ENCODE peak calls at places on chromosomes 6 and 20, in four cellular contexts. One of them, this sample, is unnamed.

GRCh38 chr6:41453232-41453631 is 92.9 kb upstream of the FOXP4 start:
- DNase-seq in A549: no peak
- DNase-seq in fibroblast of lung: no peak
- DNase-seq in GM12865: no peak
- DNase-seq in this sample: no peak

GRCh38 chr6:43744931-43745727 is 24.9 kb upstream of the VEGFA start:
- DNase-seq in A549: no peak
- DNase-seq in fibroblast of lung: no peak
- DNase-seq in GM12865: no peak
- DNase-seq in this sample: no peak

GRCh38 chr6:114344216-114344970 is 1.6 kb upstream of the HS3ST5 start:
- DNase-seq in A549: no peak
- DNase-seq in fibroblast of lung: no peak
- DNase-seq in GM12865: no peak
- DNase-seq in this sample: no peak

GRCh38 chr6:39804666-39805065 is 12.5 kb downstream of the DAAM2 start:
- DNase-seq in A549: no peak
- DNase-seq in fibroblast of lung: peak; percentile 32
- DNase-seq in GM12865: no peak
- DNase-seq in this sample: peak; percentile 77

GRCh38 chr6:47476794-47477496 is 644 bp upstream of the CD2AP start:
- DNase-seq in A549: no peak
- DNase-seq in fibroblast of lung: peak; percentile 8
- DNase-seq in GM12865: no peak
- DNase-seq in this sample: no peak

GRCh38 chr6:93784794-93785757 is 365.7 kb upstream of the EPHA7 start:
- DNase-seq in A549: no peak
- DNase-seq in fibroblast of lung: peak; percentile 92
- DNase-seq in GM12865: no peak
- DNase-seq in this sample: no peak

GRCh38 chr20:18138639-18139583 is 1.2 kb downstream of the KAT14 start:
- DNase-seq in A549: no peak
- DNase-seq in fibroblast of lung: no peak
- DNase-seq in GM12865: no peak
- DNase-seq in this sample: no peak

GRCh38 chr20:40160151-40160550 is 528.9 kb downstream of the MAFB start:
- DNase-seq in A549: peak; percentile 10
- DNase-seq in fibroblast of lung: peak; percentile 54
- DNase-seq in GM12865: peak; percentile 71
- DNase-seq in this sample: peak; percentile 23

GRCh38 chr6:151239603-151240035 is at the start of gene AKAP12:
- DNase-seq in A549: no peak
- DNase-seq in fibroblast of lung: peak; percentile 71
- DNase-seq in GM12865: no peak
- DNase-seq in this sample: peak; percentile 45

GRCh38 chr6:38436726-38437465 is 202.8 kb downstream of the BTBD9 start:
- DNase-seq in A549: no peak
- DNase-seq in fibroblast of lung: peak; percentile 62
- DNase-seq in GM12865: no peak
- DNase-seq in this sample: peak; percentile 84

GRCh38 chr20:5864873-5865582 is 85.3 kb downstream of the TRMT6 start:
- DNase-seq in A549: no peak
- DNase-seq in fibroblast of lung: peak; percentile 61
- DNase-seq in GM12865: no peak
- DNase-seq in this sample: peak; percentile 67

GRCh38 chr6:156877126-156877863 is 100.1 kb downstream of the ARID1B start:
- DNase-seq in A549: no peak
- DNase-seq in fibroblast of lung: no peak
- DNase-seq in GM12865: no peak
- DNase-seq in this sample: no peak

GRCh38 chr6:36755435-36756348 is 58.1 kb downstream of the RAB44 start:
- DNase-seq in A549: no peak
- DNase-seq in fibroblast of lung: no peak
- DNase-seq in GM12865: peak; percentile 92
- DNase-seq in this sample: peak; percentile 72

GRCh38 chr6:119627908-119628669 is 278.5 kb upstream of the MAN1A1 start:
- DNase-seq in A549: no peak
- DNase-seq in fibroblast of lung: peak; percentile 43
- DNase-seq in GM12865: no peak
- DNase-seq in this sample: peak; percentile 49

GRCh38 chr6:32216998-32217397 is 6.9 kb downstream of the NOTCH4 start:
- DNase-seq in A549: no peak
- DNase-seq in fibroblast of lung: no peak
- DNase-seq in GM12865: no peak
- DNase-seq in this sample: no peak

GRCh38 chr6:111920581-111920980 is 47.3 kb upstream of the FYN start:
- DNase-seq in A549: no peak
- DNase-seq in fibroblast of lung: no peak
- DNase-seq in GM12865: no peak
- DNase-seq in this sample: no peak

GRCh38 chr6:89357390-89357789 is 4.9 kb upstream of the UBE2J1 start:
- DNase-seq in A549: no peak
- DNase-seq in fibroblast of lung: no peak
- DNase-seq in GM12865: peak; percentile 94
- DNase-seq in this sample: no peak

GRCh38 chr20:562232-562897 is 18.8 kb upstream of the CSNK2A1 start:
- DNase-seq in A549: no peak
- DNase-seq in fibroblast of lung: no peak
- DNase-seq in GM12865: no peak
- DNase-seq in this sample: no peak

GRCh38 chr20:564195-564594 is 20.6 kb upstream of the CSNK2A1 start:
- DNase-seq in A549: no peak
- DNase-seq in fibroblast of lung: no peak
- DNase-seq in GM12865: no peak
- DNase-seq in this sample: no peak

GRCh38 chr20:561437-562231 is 18.0 kb upstream of the CSNK2A1 start:
- DNase-seq in A549: peak; percentile 87
- DNase-seq in fibroblast of lung: peak; percentile 65
- DNase-seq in GM12865: peak; percentile 73
- DNase-seq in this sample: peak; percentile 63

GRCh38 chr20:558117-558516 is 14.5 kb upstream of the CSNK2A1 start:
- DNase-seq in A549: no peak
- DNase-seq in fibroblast of lung: no peak
- DNase-seq in GM12865: no peak
- DNase-seq in this sample: no peak

DNA sequence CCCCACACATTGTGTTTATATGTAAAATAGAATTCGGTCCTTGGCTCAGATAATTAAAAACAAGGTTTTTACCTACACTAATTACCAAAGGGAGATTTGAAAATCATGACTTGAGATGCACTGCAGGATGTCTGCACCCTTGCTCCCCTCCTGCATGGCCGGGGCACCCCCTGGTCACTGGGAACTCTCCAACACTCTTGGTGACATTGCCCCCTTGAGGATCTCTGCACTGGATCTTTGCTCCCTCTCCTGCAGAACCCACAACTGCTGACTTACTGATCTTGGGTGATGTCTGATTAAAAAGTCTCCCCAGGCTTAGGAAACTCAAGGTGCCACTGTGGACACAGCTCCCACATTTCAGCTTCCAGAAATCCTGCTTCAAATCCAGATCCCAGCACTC is 17.1 kb upstream of the CSNK2A1 start:
- DNase-seq in A549: no peak
- DNase-seq in fibroblast of lung: no peak
- DNase-seq in GM12865: no peak
- DNase-seq in this sample: no peak
- TF ChIP-seq CTCF in A549: no peak
- TF ChIP-seq CTCF in fibroblast of lung: no peak
- TF ChIP-seq CTCF in GM12865: no peak
- TF ChIP-seq CTCF in this sample: no peak

GRCh38 chr6:90496617-90497016 is 90.3 kb downstream of the MAP3K7 start:
- DNase-seq in A549: no peak
- DNase-seq in fibroblast of lung: no peak
- DNase-seq in GM12865: no peak
- DNase-seq in this sample: no peak

GRCh38 chr6:90500458-90500857 is 86.4 kb downstream of the MAP3K7 start:
- DNase-seq in A549: no peak
- DNase-seq in fibroblast of lung: no peak
- DNase-seq in GM12865: no peak
- DNase-seq in this sample: no peak

GRCh38 chr6:90495216-90495817 is 91.6 kb downstream of the MAP3K7 start:
- DNase-seq in A549: no peak
- DNase-seq in fibroblast of lung: no peak
- DNase-seq in GM12865: no peak
- DNase-seq in this sample: no peak

GRCh38 chr6:90496191-90496590 is 90.7 kb downstream of the MAP3K7 start:
- DNase-seq in A549: no peak
- DNase-seq in fibroblast of lung: no peak
- DNase-seq in GM12865: no peak
- DNase-seq in this sample: no peak

DNA sequence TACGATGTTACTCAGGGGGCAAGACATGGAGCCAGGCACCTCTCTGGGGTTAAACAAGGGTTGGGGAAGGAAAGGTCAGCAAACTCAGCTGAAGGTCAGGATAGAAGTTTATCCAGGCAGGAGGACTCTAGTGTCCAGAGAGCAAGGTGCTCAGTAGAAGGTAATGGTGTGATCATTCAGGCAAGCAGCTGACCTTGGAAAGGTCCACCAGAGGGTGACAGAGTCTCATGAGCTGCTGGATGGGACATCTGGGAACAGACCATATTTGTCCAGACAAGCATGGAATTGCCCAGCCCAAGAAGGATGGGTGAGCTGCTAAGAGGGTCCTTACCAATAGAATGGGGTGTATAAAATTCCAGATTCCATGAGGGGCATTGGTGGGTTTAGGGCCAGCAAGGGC is 89.5 kb downstream of the MAP3K7 start:
- DNase-seq in A549: no peak
- DNase-seq in fibroblast of lung: no peak
- DNase-seq in GM12865: no peak
- DNase-seq in this sample: no peak
- TF ChIP-seq CTCF in A549: no peak
- TF ChIP-seq CTCF in fibroblast of lung: no peak
- TF ChIP-seq CTCF in GM12865: no peak
- TF ChIP-seq CTCF in this sample: no peak

GRCh38 chr6:26087284-26088115 is at the start of gene HFE:
- DNase-seq in A549: peak; percentile 24
- DNase-seq in fibroblast of lung: peak; percentile 67
- DNase-seq in GM12865: peak; percentile 25
- DNase-seq in this sample: peak; percentile 68
- TF ChIP-seq CTCF in A549: no peak
- TF ChIP-seq CTCF in fibroblast of lung: peak; percentile 2
- TF ChIP-seq CTCF in GM12865: no peak
- TF ChIP-seq CTCF in this sample: no peak

DNA sequence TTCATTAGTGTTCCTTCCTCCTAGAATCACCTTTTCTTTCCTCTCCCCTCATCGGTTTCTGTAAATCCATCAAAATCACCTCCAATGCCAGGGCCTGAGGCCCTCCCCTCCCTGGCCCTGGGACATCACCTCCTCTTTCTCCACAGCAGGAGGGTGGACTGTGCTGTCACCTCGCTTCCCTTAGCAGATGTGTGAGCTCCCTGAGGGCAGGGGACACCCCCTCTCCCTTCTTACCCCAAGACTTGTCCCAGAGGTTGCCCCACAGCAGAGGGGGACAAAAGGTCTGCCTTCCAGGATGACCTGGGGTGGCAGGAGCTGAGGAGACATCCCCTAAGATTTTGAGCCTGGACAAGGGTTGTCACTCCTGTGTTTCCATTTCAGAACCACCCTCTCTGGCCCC is 5.9 kb downstream of the ULBP1 start:
- DNase-seq in A549: no peak
- DNase-seq in fibroblast of lung: no peak
- DNase-seq in GM12865: no peak
- DNase-seq in this sample: no peak
- TF ChIP-seq CTCF in A549: no peak
- TF ChIP-seq CTCF in fibroblast of lung: no peak
- TF ChIP-seq CTCF in GM12865: no peak
- TF ChIP-seq CTCF in this sample: no peak